ENCODE peak calls at places on chromosomes 12 and 14, in nine cellular contexts. One of them, this sample, is unnamed.

GRCh38 chr12:91057771-91058170 is at the start of gene KERA:
- DNase-seq in mesendoderm: no peak
- DNase-seq in adipocyte: no peak
- DNase-seq in cardiac fibroblast: no peak
- DNase-seq in choroid plexus epithelial cell: no peak
- DNase-seq in effector memory CD4-positive, alpha-beta T cell: no peak
- DNase-seq in GM23248: no peak
- DNase-seq in neural progenitor cell: no peak
- DNase-seq in naive thymus-derived CD4-positive, alpha-beta T cell: no peak
- DNase-seq in this sample: no peak

GRCh38 chr12:12731178-12731577 is 14.0 kb downstream of the CDKN1B start:
- DNase-seq in neural progenitor cell: no peak
- DNase-seq in effector memory CD4-positive, alpha-beta T cell: no peak
- DNase-seq in naive thymus-derived CD4-positive, alpha-beta T cell: no peak
- DNase-seq in GM23248: no peak
- DNase-seq in cardiac fibroblast: no peak
- DNase-seq in choroid plexus epithelial cell: no peak
- DNase-seq in mesendoderm: no peak
- DNase-seq in adipocyte: no peak
- DNase-seq in this sample: no peak

GRCh38 chr12:65318186-65318685 is 39.8 kb downstream of the MSRB3 start:
- DNase-seq in effector memory CD4-positive, alpha-beta T cell: no peak
- DNase-seq in naive thymus-derived CD4-positive, alpha-beta T cell: no peak
- DNase-seq in adipocyte: no peak
- DNase-seq in mesendoderm: no peak
- DNase-seq in cardiac fibroblast: no peak
- DNase-seq in neural progenitor cell: no peak
- DNase-seq in choroid plexus epithelial cell: no peak
- DNase-seq in GM23248: no peak
- DNase-seq in this sample: no peak

GRCh38 chr12:4091001-4091789 is 182.4 kb upstream of the CCND2 start:
- DNase-seq in cardiac fibroblast: no peak
- DNase-seq in naive thymus-derived CD4-positive, alpha-beta T cell: no peak
- DNase-seq in adipocyte: no peak
- DNase-seq in effector memory CD4-positive, alpha-beta T cell: no peak
- DNase-seq in GM23248: no peak
- DNase-seq in mesendoderm: no peak
- DNase-seq in neural progenitor cell: no peak
- DNase-seq in choroid plexus epithelial cell: no peak
- DNase-seq in this sample: no peak

GRCh38 chr12:34404377-34405285 is 382.3 kb downstream of the ALG10 start:
- DNase-seq in mesendoderm: no peak
- DNase-seq in cardiac fibroblast: no peak
- DNase-seq in GM23248: no peak
- DNase-seq in effector memory CD4-positive, alpha-beta T cell: no peak
- DNase-seq in adipocyte: no peak
- DNase-seq in neural progenitor cell: no peak
- DNase-seq in naive thymus-derived CD4-positive, alpha-beta T cell: no peak
- DNase-seq in choroid plexus epithelial cell: no peak
- DNase-seq in this sample: no peak

GRCh38 chr12:62684586-62685295 is 218.1 kb downstream of the MON2 start:
- DNase-seq in naive thymus-derived CD4-positive, alpha-beta T cell: no peak
- DNase-seq in choroid plexus epithelial cell: no peak
- DNase-seq in adipocyte: peak; percentile 73
- DNase-seq in neural progenitor cell: no peak
- DNase-seq in effector memory CD4-positive, alpha-beta T cell: no peak
- DNase-seq in cardiac fibroblast: peak; percentile 26
- DNase-seq in mesendoderm: peak; percentile 19
- DNase-seq in GM23248: peak; percentile 88
- DNase-seq in this sample: peak; percentile 66

GRCh38 chr14:68876976-68877375 is 84.1 kb upstream of the ZFP36L1 start:
- DNase-seq in adipocyte: no peak
- DNase-seq in choroid plexus epithelial cell: no peak
- DNase-seq in naive thymus-derived CD4-positive, alpha-beta T cell: no peak
- DNase-seq in mesendoderm: no peak
- DNase-seq in effector memory CD4-positive, alpha-beta T cell: no peak
- DNase-seq in neural progenitor cell: no peak
- DNase-seq in GM23248: no peak
- DNase-seq in cardiac fibroblast: no peak
- DNase-seq in this sample: no peak

GRCh38 chr14:65304963-65305362 is 107.6 kb upstream of the FUT8 start:
- DNase-seq in mesendoderm: no peak
- DNase-seq in cardiac fibroblast: no peak
- DNase-seq in neural progenitor cell: no peak
- DNase-seq in naive thymus-derived CD4-positive, alpha-beta T cell: no peak
- DNase-seq in adipocyte: no peak
- DNase-seq in choroid plexus epithelial cell: no peak
- DNase-seq in effector memory CD4-positive, alpha-beta T cell: no peak
- DNase-seq in GM23248: no peak
- DNase-seq in this sample: no peak

GRCh38 chr12:2555487-2556082 is 239.2 kb upstream of the FKBP4 start:
- DNase-seq in neural progenitor cell: peak; percentile 59
- DNase-seq in naive thymus-derived CD4-positive, alpha-beta T cell: no peak
- DNase-seq in GM23248: no peak
- DNase-seq in cardiac fibroblast: no peak
- DNase-seq in choroid plexus epithelial cell: no peak
- DNase-seq in mesendoderm: no peak
- DNase-seq in effector memory CD4-positive, alpha-beta T cell: no peak
- DNase-seq in adipocyte: no peak
- DNase-seq in this sample: no peak

GRCh38 chr14:45251912-45252311 is 1.1 kb downstream of the MIS18BP1 start:
- DNase-seq in choroid plexus epithelial cell: peak; percentile 44
- DNase-seq in naive thymus-derived CD4-positive, alpha-beta T cell: no peak
- DNase-seq in effector memory CD4-positive, alpha-beta T cell: no peak
- DNase-seq in neural progenitor cell: peak; percentile 5
- DNase-seq in adipocyte: peak; percentile 52
- DNase-seq in GM23248: peak; percentile 56
- DNase-seq in cardiac fibroblast: peak; percentile 49
- DNase-seq in mesendoderm: no peak
- DNase-seq in this sample: no peak

GRCh38 chr12:126772171-126772864 is 1494.7 kb upstream of the TMEM132C start:
- DNase-seq in neural progenitor cell: no peak
- DNase-seq in cardiac fibroblast: peak; percentile 87
- DNase-seq in effector memory CD4-positive, alpha-beta T cell: peak; percentile 59
- DNase-seq in choroid plexus epithelial cell: peak; percentile 1
- DNase-seq in adipocyte: no peak
- DNase-seq in mesendoderm: peak; percentile 25
- DNase-seq in GM23248: peak; percentile 90
- DNase-seq in naive thymus-derived CD4-positive, alpha-beta T cell: no peak
- DNase-seq in this sample: peak; percentile 26

GRCh38 chr14:51079489-51079888 is 15.4 kb downstream of the TRIM9 start:
- DNase-seq in neural progenitor cell: no peak
- DNase-seq in adipocyte: no peak
- DNase-seq in cardiac fibroblast: no peak
- DNase-seq in GM23248: no peak
- DNase-seq in mesendoderm: no peak
- DNase-seq in effector memory CD4-positive, alpha-beta T cell: no peak
- DNase-seq in naive thymus-derived CD4-positive, alpha-beta T cell: no peak
- DNase-seq in choroid plexus epithelial cell: no peak
- DNase-seq in this sample: no peak

GRCh38 chr12:5745251-5745888 is 199.7 kb downstream of the ANO2 start:
- DNase-seq in mesendoderm: peak; percentile 80
- DNase-seq in naive thymus-derived CD4-positive, alpha-beta T cell: no peak
- DNase-seq in cardiac fibroblast: peak; percentile 19
- DNase-seq in adipocyte: peak; percentile 71
- DNase-seq in neural progenitor cell: peak; percentile 90
- DNase-seq in choroid plexus epithelial cell: peak; percentile 47
- DNase-seq in effector memory CD4-positive, alpha-beta T cell: no peak
- DNase-seq in GM23248: peak; percentile 64
- DNase-seq in this sample: no peak

GRCh38 chr14:45150386-45150890 is 14.7 kb downstream of the FANCM start:
- DNase-seq in effector memory CD4-positive, alpha-beta T cell: no peak
- DNase-seq in cardiac fibroblast: no peak
- DNase-seq in adipocyte: no peak
- DNase-seq in neural progenitor cell: no peak
- DNase-seq in naive thymus-derived CD4-positive, alpha-beta T cell: no peak
- DNase-seq in GM23248: no peak
- DNase-seq in mesendoderm: no peak
- DNase-seq in choroid plexus epithelial cell: no peak
- DNase-seq in this sample: no peak

GRCh38 chr14:71931492-71932228 is 569 bp upstream of the RGS6 start:
- DNase-seq in naive thymus-derived CD4-positive, alpha-beta T cell: no peak
- DNase-seq in choroid plexus epithelial cell: peak; percentile 1
- DNase-seq in cardiac fibroblast: no peak
- DNase-seq in adipocyte: peak; percentile 1
- DNase-seq in GM23248: peak; percentile 20
- DNase-seq in neural progenitor cell: peak; percentile 68
- DNase-seq in mesendoderm: no peak
- DNase-seq in effector memory CD4-positive, alpha-beta T cell: no peak
- DNase-seq in this sample: no peak

GRCh38 chr12:88951860-88952483 is 371.7 kb upstream of the KITLG start:
- DNase-seq in mesendoderm: peak; percentile 87
- DNase-seq in naive thymus-derived CD4-positive, alpha-beta T cell: no peak
- DNase-seq in adipocyte: no peak
- DNase-seq in effector memory CD4-positive, alpha-beta T cell: no peak
- DNase-seq in neural progenitor cell: peak; percentile 82
- DNase-seq in GM23248: no peak
- DNase-seq in cardiac fibroblast: no peak
- DNase-seq in choroid plexus epithelial cell: no peak
- DNase-seq in this sample: no peak

GRCh38 chr14:73069585-73069984 is 11.3 kb downstream of the RBM25 start:
- DNase-seq in neural progenitor cell: no peak
- DNase-seq in adipocyte: no peak
- DNase-seq in choroid plexus epithelial cell: no peak
- DNase-seq in GM23248: no peak
- DNase-seq in effector memory CD4-positive, alpha-beta T cell: no peak
- DNase-seq in cardiac fibroblast: no peak
- DNase-seq in mesendoderm: no peak
- DNase-seq in naive thymus-derived CD4-positive, alpha-beta T cell: no peak
- DNase-seq in this sample: no peak

GRCh38 chr12:26112703-26113147 is 12.1 kb downstream of the BHLHE41 start:
- DNase-seq in neural progenitor cell: peak; percentile 64
- DNase-seq in effector memory CD4-positive, alpha-beta T cell: no peak
- DNase-seq in naive thymus-derived CD4-positive, alpha-beta T cell: no peak
- DNase-seq in adipocyte: no peak
- DNase-seq in cardiac fibroblast: no peak
- DNase-seq in choroid plexus epithelial cell: no peak
- DNase-seq in mesendoderm: peak; percentile 91
- DNase-seq in GM23248: peak; percentile 20
- DNase-seq in this sample: no peak
- H3K4me3 ChIP-seq in neural progenitor cell: peak overlapping the region; percentile 67
- H3K4me3 ChIP-seq in effector memory CD4-positive, alpha-beta T cell: no peak overlapping the region
- H3K4me3 ChIP-seq in naive thymus-derived CD4-positive, alpha-beta T cell: no peak overlapping the region
- H3K4me3 ChIP-seq in adipocyte: no peak overlapping the region
- H3K4me3 ChIP-seq in cardiac fibroblast: no peak overlapping the region
- H3K4me3 ChIP-seq in choroid plexus epithelial cell: no peak overlapping the region
- H3K4me3 ChIP-seq in mesendoderm: no peak overlapping the region
- H3K4me3 ChIP-seq in GM23248: no peak overlapping the region
- H3K4me3 ChIP-seq in this sample: no peak overlapping the region

GRCh38 chr14:69880051-69880487 is 853 bp downstream of the SMOC1 start:
- DNase-seq in mesendoderm: peak; percentile 19
- DNase-seq in cardiac fibroblast: no peak
- DNase-seq in adipocyte: no peak
- DNase-seq in GM23248: peak; percentile 27
- DNase-seq in effector memory CD4-positive, alpha-beta T cell: no peak
- DNase-seq in neural progenitor cell: peak; percentile 60
- DNase-seq in choroid plexus epithelial cell: peak; percentile 49
- DNase-seq in naive thymus-derived CD4-positive, alpha-beta T cell: no peak
- DNase-seq in this sample: no peak

GRCh38 chr14:69877492-69877891 is 1.7 kb upstream of the SMOC1 start:
- DNase-seq in neural progenitor cell: peak; percentile 65
- DNase-seq in GM23248: peak; percentile 46
- DNase-seq in effector memory CD4-positive, alpha-beta T cell: no peak
- DNase-seq in choroid plexus epithelial cell: peak; percentile 86
- DNase-seq in naive thymus-derived CD4-positive, alpha-beta T cell: no peak
- DNase-seq in cardiac fibroblast: peak; percentile 50
- DNase-seq in adipocyte: no peak
- DNase-seq in mesendoderm: peak; percentile 27
- DNase-seq in this sample: no peak

GRCh38 chr14:69878251-69878650 is 965 bp upstream of the SMOC1 start:
- DNase-seq in neural progenitor cell: peak; percentile 16
- DNase-seq in mesendoderm: no peak
- DNase-seq in GM23248: no peak
- DNase-seq in cardiac fibroblast: no peak
- DNase-seq in effector memory CD4-positive, alpha-beta T cell: no peak
- DNase-seq in adipocyte: no peak
- DNase-seq in choroid plexus epithelial cell: no peak
- DNase-seq in naive thymus-derived CD4-positive, alpha-beta T cell: no peak
- DNase-seq in this sample: no peak

GRCh38 chr14:69880851-69881250 is 1.6 kb downstream of the SMOC1 start:
- DNase-seq in cardiac fibroblast: no peak
- DNase-seq in choroid plexus epithelial cell: no peak
- DNase-seq in adipocyte: no peak
- DNase-seq in GM23248: no peak
- DNase-seq in naive thymus-derived CD4-positive, alpha-beta T cell: no peak
- DNase-seq in neural progenitor cell: peak; percentile 10
- DNase-seq in mesendoderm: no peak
- DNase-seq in effector memory CD4-positive, alpha-beta T cell: no peak
- DNase-seq in this sample: no peak

GRCh38 chr14:69879175-69880047 is at the start of gene SMOC1:
- DNase-seq in effector memory CD4-positive, alpha-beta T cell: no peak
- DNase-seq in neural progenitor cell: peak; percentile 95
- DNase-seq in naive thymus-derived CD4-positive, alpha-beta T cell: no peak
- DNase-seq in choroid plexus epithelial cell: peak; percentile 94
- DNase-seq in mesendoderm: peak; percentile 73
- DNase-seq in cardiac fibroblast: peak; percentile 16
- DNase-seq in GM23248: peak; percentile 48
- DNase-seq in adipocyte: no peak
- DNase-seq in this sample: no peak
- H3K4me3 ChIP-seq in effector memory CD4-positive, alpha-beta T cell: no peak within 1 kb of the TSS
- H3K4me3 ChIP-seq in neural progenitor cell: peak within 1 kb of the TSS; percentile 94
- H3K4me3 ChIP-seq in naive thymus-derived CD4-positive, alpha-beta T cell: no peak within 1 kb of the TSS
- H3K4me3 ChIP-seq in choroid plexus epithelial cell: peak within 1 kb of the TSS; percentile 82
- H3K4me3 ChIP-seq in mesendoderm: peak within 1 kb of the TSS; percentile 24
- H3K4me3 ChIP-seq in cardiac fibroblast: peak within 1 kb of the TSS; percentile 22
- H3K4me3 ChIP-seq in GM23248: peak within 1 kb of the TSS; percentile 54
- H3K4me3 ChIP-seq in adipocyte: peak within 1 kb of the TSS; percentile 89
- H3K4me3 ChIP-seq in this sample: peak within 1 kb of the TSS; percentile 59

DNA sequence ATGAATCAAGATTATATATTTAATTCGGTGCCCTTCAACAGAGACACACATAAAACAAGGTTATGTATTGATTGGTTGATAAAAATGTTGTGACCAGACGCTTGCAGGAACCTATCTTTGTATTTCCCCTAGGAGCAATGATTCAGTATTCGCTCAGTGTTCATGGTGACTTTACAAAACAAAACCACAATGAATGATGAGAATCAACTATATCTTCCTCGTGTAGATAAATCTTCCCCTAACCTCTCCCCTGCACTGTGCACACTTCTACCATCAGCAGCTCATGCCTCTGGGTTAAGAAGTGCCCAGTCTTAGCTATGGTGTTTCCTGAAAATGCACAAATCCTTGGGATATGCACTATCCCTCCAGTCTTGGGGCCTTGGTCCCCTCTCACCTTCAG is 16.3 kb downstream of the RIN3 start:
- DNase-seq in effector memory CD4-positive, alpha-beta T cell: no peak
- DNase-seq in neural progenitor cell: no peak
- DNase-seq in GM23248: no peak
- DNase-seq in mesendoderm: no peak
- DNase-seq in adipocyte: no peak
- DNase-seq in cardiac fibroblast: no peak
- DNase-seq in naive thymus-derived CD4-positive, alpha-beta T cell: no peak
- DNase-seq in choroid plexus epithelial cell: no peak
- DNase-seq in this sample: no peak
- H3K4me3 ChIP-seq in effector memory CD4-positive, alpha-beta T cell: no peak overlapping the region
- H3K4me3 ChIP-seq in neural progenitor cell: no peak overlapping the region
- H3K4me3 ChIP-seq in GM23248: no peak overlapping the region
- H3K4me3 ChIP-seq in mesendoderm: no peak overlapping the region
- H3K4me3 ChIP-seq in adipocyte: no peak overlapping the region
- H3K4me3 ChIP-seq in cardiac fibroblast: no peak overlapping the region
- H3K4me3 ChIP-seq in naive thymus-derived CD4-positive, alpha-beta T cell: no peak overlapping the region
- H3K4me3 ChIP-seq in choroid plexus epithelial cell: no peak overlapping the region
- H3K4me3 ChIP-seq in this sample: no peak overlapping the region

GRCh38 chr14:99579077-99579836 is 24.8 kb downstream of the CCDC85C start:
- DNase-seq in cardiac fibroblast: no peak
- DNase-seq in naive thymus-derived CD4-positive, alpha-beta T cell: no peak
- DNase-seq in effector memory CD4-positive, alpha-beta T cell: no peak
- DNase-seq in choroid plexus epithelial cell: no peak
- DNase-seq in GM23248: no peak
- DNase-seq in neural progenitor cell: no peak
- DNase-seq in adipocyte: no peak
- DNase-seq in mesendoderm: peak; percentile 61
- DNase-seq in this sample: no peak
- H3K4me3 ChIP-seq in cardiac fibroblast: no peak overlapping the region
- H3K4me3 ChIP-seq in naive thymus-derived CD4-positive, alpha-beta T cell: no peak overlapping the region
- H3K4me3 ChIP-seq in effector memory CD4-positive, alpha-beta T cell: no peak overlapping the region
- H3K4me3 ChIP-seq in choroid plexus epithelial cell: no peak overlapping the region
- H3K4me3 ChIP-seq in GM23248: no peak overlapping the region
- H3K4me3 ChIP-seq in neural progenitor cell: no peak overlapping the region
- H3K4me3 ChIP-seq in adipocyte: no peak overlapping the region
- H3K4me3 ChIP-seq in mesendoderm: no peak overlapping the region
- H3K4me3 ChIP-seq in this sample: no peak overlapping the region

This sample was measured in skeletal muscle cell.